ENCODE peak calls at places on chromosomes 6 and 20, in six cellular contexts. A, N, H, B, G and K are unnamed samples.

GRCh38 chr6:108585921-108586320 is 25.2 kb downstream of the FOXO3 start:
- DNase-seq in A (no peak), N (no peak), H (no peak), B (no peak), G (no peak), K (no peak)

GRCh38 chr6:148251286-148251685 is 91.4 kb upstream of the SASH1 start:
- DNase-seq in A (no peak), N (no peak), H (peak; percentile 28), B (no peak), G (peak; percentile 85), K (no peak)

GRCh38 chr6:111745636-111746035 is 127.6 kb downstream of the FYN start:
- DNase-seq in A (no peak), N (no peak), H (no peak), B (no peak), G (no peak), K (no peak)

GRCh38 chr6:127342946-127343752 is at the start of gene ECHDC1:
- DNase-seq in A (peak; percentile 67), N (peak; percentile 71), H (peak; percentile 80), B (peak; percentile 50), G (peak; percentile 88), K (peak; percentile 33)

GRCh38 chr6:29019629-29020028 is 14.5 kb upstream of the ZNF311 start:
- DNase-seq in A (no peak), N (no peak), H (no peak), B (no peak), G (no peak), K (no peak)

GRCh38 chr6:106046116-106046853 is 39.9 kb upstream of the PRDM1 start:
- DNase-seq in A (no peak), N (no peak), H (peak; percentile 77), B (no peak), G (no peak), K (no peak)

GRCh38 chr20:6287471-6287870 is 164.6 kb upstream of the FERMT1 start:
- DNase-seq in A (no peak), N (no peak), H (no peak), B (no peak), G (no peak), K (no peak)

GRCh38 chr6:144360401-144360800 is 75.3 kb downstream of the UTRN start:
- DNase-seq in A (no peak), N (no peak), H (no peak), B (no peak), G (no peak), K (no peak)

GRCh38 chr20:10531848-10532247 is 96.7 kb downstream of the SLX4IP start:
- DNase-seq in A (no peak), N (no peak), H (no peak), B (no peak), G (no peak), K (no peak)

GRCh38 chr20:64165866-64166600 is 1.8 kb downstream of the MYT1 start:
- DNase-seq in A (no peak), N (no peak), H (no peak), B (no peak), G (no peak), K (no peak)

GRCh38 chr6:133313068-133313467 is 71.9 kb downstream of the EYA4 start:
- DNase-seq in A (no peak), N (no peak), H (no peak), B (no peak), G (no peak), K (no peak)

GRCh38 chr6:56387621-56388413 is 140.4 kb upstream of the COL21A1 start:
- DNase-seq in A (no peak), N (peak; percentile 50), H (peak; percentile 74), B (peak; percentile 32), G (no peak), K (no peak)

GRCh38 chr6:152206072-152206818 is 398.8 kb downstream of the ESR1 start:
- DNase-seq in A (no peak), N (peak; percentile 58), H (peak; percentile 19), B (peak; percentile 25), G (peak; percentile 48), K (no peak)

GRCh38 chr6:99297006-99297405 is 52.5 kb downstream of the FAXC start:
- DNase-seq in A (no peak), N (no peak), H (no peak), B (no peak), G (no peak), K (no peak)

GRCh38 chr20:34604980-34605788 is 46.7 kb downstream of the MAP1LC3A start:
- DNase-seq in A (peak; percentile 54), N (no peak), H (no peak), B (no peak), G (peak; percentile 17), K (no peak)

GRCh38 chr6:150466196-150466595 is 97.4 kb downstream of the IYD start:
- DNase-seq in A (no peak), N (no peak), H (no peak), B (no peak), G (no peak), K (no peak)

GRCh38 chr20:35005463-35005961 is 49.8 kb downstream of the MYH7B start:
- DNase-seq in A (no peak), N (peak; percentile 31), H (no peak), B (peak; percentile 13), G (no peak), K (no peak)

GRCh38 chr6:16712250-16712930 is 48.9 kb downstream of the ATXN1 start:
- DNase-seq in A (no peak), N (no peak), H (no peak), B (no peak), G (no peak), K (no peak)

GRCh38 chr20:2485662-2486061 is 15.1 kb upstream of the SNRPB start:
- DNase-seq in A (peak; percentile 57), N (no peak), H (no peak), B (no peak), G (no peak), K (no peak)

GRCh38 chr20:47126709-47127108 is 229.8 kb downstream of the ZMYND8 start:
- DNase-seq in A (no peak), N (no peak), H (no peak), B (no peak), G (peak; percentile 74), K (no peak)

GRCh38 chr6:166459272-166459671 is 76.5 kb upstream of the MPC1 start:
- DNase-seq in A (no peak), N (no peak), H (no peak), B (no peak), G (no peak), K (no peak)

GRCh38 chr20:64255361-64256281 is at the start of gene PCMTD2:
- DNase-seq in A (peak; percentile 77), N (peak; percentile 87), H (peak; percentile 94), B (peak; percentile 89), G (peak; percentile 90), K (peak; percentile 68)

GRCh38 chr6:74087898-74088297 is 391.9 kb downstream of the CD109 start:
- DNase-seq in A (no peak), N (no peak), H (no peak), B (no peak), G (peak; percentile 73), K (no peak)

GRCh38 chr20:39145921-39146320 is 183.8 kb downstream of the DHX35 start:
- DNase-seq in A (no peak), N (no peak), H (no peak), B (no peak), G (no peak), K (no peak)

GRCh38 chr6:41818271-41819054 is 31.0 kb downstream of the TOMM6 start:
- DNase-seq in A (no peak), N (no peak), H (no peak), B (no peak), G (peak; percentile 5), K (no peak)

GRCh38 chr6:51892750-51893149 is 194.7 kb downstream of the PKHD1 start:
- DNase-seq in A (no peak), N (no peak), H (no peak), B (no peak), G (no peak), K (no peak)

GRCh38 chr20:58078741-58079522 is 149.5 kb downstream of the ANKRD60 start:
- DNase-seq in A (peak; percentile 34), N (no peak), H (no peak), B (no peak), G (peak; percentile 80), K (peak; percentile 26)

GRCh38 chr20:49207071-49207470 is 12.1 kb upstream of the DDX27 start:
- DNase-seq in A (no peak), N (no peak), H (no peak), B (no peak), G (no peak), K (no peak)

GRCh38 chr20:4774209-4774608 is 52.5 kb downstream of the PRND start:
- DNase-seq in A (no peak), N (no peak), H (no peak), B (no peak), G (peak; percentile 8), K (no peak)

GRCh38 chr6:43171284-43172126 is 436 bp downstream of the SRF start:
- DNase-seq in A (no peak), N (no peak), H (peak; percentile 57), B (peak; percentile 65), G (peak; percentile 62), K (no peak)

GRCh38 chr20:5822569-5822968 is 72.4 kb downstream of the SHLD1 start:
- DNase-seq in A (no peak), N (no peak), H (no peak), B (no peak), G (no peak), K (no peak)

GRCh38 chr6:132298344-132298949 is 102.8 kb downstream of the MOXD1 start:
- DNase-seq in A (peak; percentile 16), N (no peak), H (peak; percentile 73), B (no peak), G (peak; percentile 64), K (peak; percentile 44)

GRCh38 chr6:138953451-138953850 is 34.6 kb downstream of the REPS1 start:
- DNase-seq in A (no peak), N (no peak), H (no peak), B (no peak), G (peak; percentile 61), K (no peak)

GRCh38 chr6:143335865-143336264 is 114.6 kb downstream of the ADAT2 start:
- DNase-seq in A (no peak), N (no peak), H (no peak), B (no peak), G (no peak), K (no peak)

GRCh38 chr6:14540276-14540675 is 422.7 kb downstream of the CD83 start:
- DNase-seq in A (no peak), N (peak; percentile 65), H (no peak), B (no peak), G (no peak), K (peak; percentile 60)

GRCh38 chr6:155315516-155315871 is 1.2 kb upstream of the TFB1M start:
- DNase-seq in A (no peak), N (no peak), H (no peak), B (no peak), G (peak; percentile 54), K (no peak)
- H3K4me3 ChIP-seq in A (peak overlapping the region; percentile 85), N (peak overlapping the region; percentile 47), H (peak overlapping the region; percentile 47), B (peak overlapping the region; percentile 75), G (peak overlapping the region; percentile 78), K (no peak overlapping the region)

GRCh38 chr6:158323561-158323958 is 11.3 kb downstream of the TULP4 start:
- DNase-seq in A (no peak), N (no peak), H (no peak), B (no peak), G (no peak), K (no peak)
- H3K4me1 ChIP-seq in A (peaks cover 40% of the 10 kb centered on the region), N (peaks cover 13% of the 10 kb centered on the region), H (peaks cover 25% of the 10 kb centered on the region), B (peaks cover 28% of the 10 kb centered on the region), G (peaks cover 28% of the 10 kb centered on the region), K (no peaks in the 10 kb centered on the region)

GRCh38 chr6:162971346-162971745 is 243.6 kb downstream of the PACRG start:
- DNase-seq in A (no peak), N (no peak), H (no peak), B (no peak), G (no peak), K (no peak)
- H3K4me3 ChIP-seq in A (no peak overlapping the region), N (no peak overlapping the region), H (no peak overlapping the region), B (no peak overlapping the region), G (no peak overlapping the region), K (no peak overlapping the region)

GRCh38 chr6:18246205-18246604 is 18.1 kb downstream of the DEK start:
- DNase-seq in A (no peak), N (no peak), H (no peak), B (no peak), G (peak; percentile 12), K (no peak)
- H3K4me1 ChIP-seq in A (no peaks in the 10 kb centered on the region), N (no peaks in the 10 kb centered on the region), H (no peaks in the 10 kb centered on the region), B (no peaks in the 10 kb centered on the region), G (peaks cover 16% of the 10 kb centered on the region), K (no peaks in the 10 kb centered on the region)